ENCODE peak calls at places on chromosomes 5 and 9, in six cellular contexts. R is left colon; G is left kidney; S is hypothalamus; I is activated CD4-positive, alpha-beta T cell treated with anti-CD3 and anti-CD28 coated beads, Interleukin-2, amount 50 U/mL, for 24 hours; E is effector memory CD8-positive, alpha-beta T cell. N is an unnamed sample.

GRCh38 chr5:135587849-135588248 is 9.1 kb upstream of the CXCL14 start:
- DNase-seq in S (no peak), I (no peak), R (no peak), E (no peak), G (no peak), N (no peak)

GRCh38 chr5:179227578-179228311 is 117.5 kb downstream of the ADAMTS2 start:
- DNase-seq in I (no peak), E (no peak), G (peak; percentile 46), S (no peak), R (no peak), N (no peak)

GRCh38 chr5:40447438-40447837 is 232.3 kb upstream of the PTGER4 start:
- DNase-seq in S (no peak), E (no peak), G (no peak), R (no peak), I (no peak), N (peak; percentile 6)

GRCh38 chr5:126868961-126869451 is 92.1 kb downstream of the LMNB1 start:
- DNase-seq in R (no peak), S (no peak), G (peak; percentile 90), I (no peak), E (no peak), N (peak; percentile 41)

GRCh38 chr9:101479337-101480045 is 43.9 kb upstream of the ALDOB start:
- DNase-seq in R (peak; percentile 84), E (no peak), I (no peak), G (peak; percentile 20), S (no peak), N (no peak)

GRCh38 chr5:54619732-54620582 is 102.4 kb downstream of the SNX18 start:
- DNase-seq in E (no peak), G (no peak), R (no peak), I (no peak), S (no peak), N (peak; percentile 38)

GRCh38 chr9:137463194-137463930 is 4.2 kb upstream of the NSMF start:
- DNase-seq in R (no peak), I (no peak), E (no peak), S (no peak), G (no peak), N (no peak)

GRCh38 chr5:159207616-159208507 is 1.5 kb downstream of the RNF145 start:
- DNase-seq in R (peak; percentile 79), I (peak; percentile 52), E (peak; percentile 78), S (peak; percentile 62), G (peak; percentile 93), N (peak; percentile 71)

GRCh38 chr9:16133556-16134227 is 580.8 kb downstream of the CCDC171 start:
- DNase-seq in G (peak; percentile 81), R (peak; percentile 31), S (no peak), I (no peak), E (no peak), N (peak; percentile 56)

GRCh38 chr5:38441730-38442573 is 114.5 kb downstream of the LIFR start:
- DNase-seq in S (peak; percentile 76), E (peak; percentile 76), G (peak; percentile 97), I (peak; percentile 62), R (peak; percentile 74), N (peak; percentile 86)

GRCh38 chr5:180599590-180599914 is 8.3 kb upstream of the SCGB3A1 start:
- DNase-seq in E (no peak), S (no peak), R (no peak), I (no peak), G (no peak), N (no peak)

GRCh38 chr9:93600504-93600903 is 24.1 kb downstream of the PHF2 start:
- DNase-seq in S (no peak), E (no peak), I (no peak), R (peak; percentile 71), G (no peak), N (no peak)

GRCh38 chr5:181054138-181054537 is 14.1 kb downstream of the BTNL9 start:
- DNase-seq in E (no peak), S (no peak), G (no peak), R (no peak), I (no peak), N (no peak)

GRCh38 chr5:62306494-62307363 is 723 bp downstream of the KIF2A start:
- DNase-seq in I (peak; percentile 40), R (peak; percentile 33), E (peak; percentile 55), S (peak; percentile 63), G (peak; percentile 74), N (peak; percentile 43)

GRCh38 chr9:128685636-128686489 is 3.2 kb upstream of the SET start:
- DNase-seq in I (no peak), E (peak; percentile 18), G (peak; percentile 30), S (no peak), R (peak; percentile 57), N (no peak)

GRCh38 chr9:116124472-116125040 is 29.0 kb upstream of the PAPPA start:
- DNase-seq in I (no peak), G (no peak), R (no peak), S (no peak), E (no peak), N (peak; percentile 85)

GRCh38 chr5:134911285-134912215 is 6.6 kb downstream of the PCBD2 start:
- DNase-seq in G (no peak), R (no peak), E (no peak), I (no peak), S (no peak), N (peak; percentile 27)

GRCh38 chr9:120557205-120557604 is 22.8 kb downstream of the CDK5RAP2 start:
- DNase-seq in I (no peak), E (no peak), S (no peak), G (no peak), R (no peak), N (no peak)

GRCh38 chr9:4640027-4640426 is 22.1 kb upstream of the PLPP6 start:
- DNase-seq in G (peak; percentile 63), I (no peak), E (peak; percentile 38), R (no peak), S (no peak), N (no peak)

GRCh38 chr9:127707766-127708165 is 978 bp downstream of the CFAP157 start:
- DNase-seq in R (no peak), E (peak; percentile 61), S (no peak), G (no peak), I (no peak), N (no peak)

GRCh38 chr9:134843740-134844139 is 36.9 kb upstream of the FCN2 start:
- DNase-seq in I (no peak), R (no peak), S (no peak), E (no peak), G (no peak), N (no peak)

GRCh38 chr5:139650031-139650688 is 2.0 kb downstream of the CXXC5 start:
- DNase-seq in S (peak; percentile 29), E (no peak), I (no peak), R (peak; percentile 43), G (peak; percentile 75), N (no peak)

GRCh38 chr5:30918171-30918570 is 275.3 kb upstream of the CDH6 start:
- DNase-seq in G (no peak), E (no peak), S (no peak), I (no peak), R (no peak), N (no peak)

GRCh38 chr5:83927140-83927733 is 206.6 kb upstream of the HAPLN1 start:
- DNase-seq in E (peak; percentile 2), S (peak; percentile 27), I (peak; percentile 6), G (peak; percentile 82), R (peak; percentile 38), N (peak; percentile 58)

GRCh38 chr9:122261469-122261881 is 3.2 kb downstream of the RBM18 start:
- DNase-seq in E (no peak), I (no peak), G (no peak), S (no peak), R (peak; percentile 75), N (peak; percentile 82)

GRCh38 chr5:96655085-96655484 is 7.1 kb upstream of the CAST start:
- DNase-seq in S (no peak), I (no peak), E (no peak), R (no peak), G (no peak), N (no peak)

GRCh38 chr5:10324519-10325370 is 17.0 kb upstream of the CMBL start:
- DNase-seq in G (no peak), S (no peak), R (no peak), E (no peak), I (no peak), N (no peak)

GRCh38 chr9:78213696-78214095 is 22.2 kb upstream of the CEP78 start:
- DNase-seq in S (no peak), G (peak; percentile 45), E (no peak), R (no peak), I (no peak), N (peak; percentile 30)

GRCh38 chr5:149993471-149993870 is 7.0 kb downstream of the TIGD6 start:
- DNase-seq in R (no peak), E (no peak), S (no peak), I (no peak), G (no peak), N (peak; percentile 20)

GRCh38 chr5:126543660-126544059 is 51.4 kb downstream of the ALDH7A1 start:
- DNase-seq in E (no peak), I (no peak), S (no peak), G (no peak), R (no peak), N (no peak)

GRCh38 chr9:133882849-133883248 is 109.3 kb downstream of the VAV2 start:
- DNase-seq in I (no peak), R (no peak), E (no peak), G (no peak), S (no peak), N (no peak)

GRCh38 chr5:130720355-130720754 is 444.7 kb downstream of the HINT1 start:
- DNase-seq in R (no peak), G (peak; percentile 82), S (no peak), I (no peak), E (no peak), N (peak; percentile 5)

GRCh38 chr5:152092580-152092979 is 167.9 kb upstream of the GLRA1 start:
- DNase-seq in S (no peak), G (no peak), R (no peak), E (no peak), I (no peak), N (no peak)

GRCh38 chr9:32991895-32992595 is 9.4 kb downstream of the APTX start:
- DNase-seq in G (no peak), E (no peak), R (no peak), S (no peak), I (no peak), N (no peak)

GRCh38 chr9:115115924-115116323 is 2.0 kb downstream of the TNC start:
- DNase-seq in I (no peak), G (no peak), E (no peak), R (no peak), S (no peak), N (peak; percentile 78)

GRCh38 chr5:150283904-150284303 is 5.7 kb downstream of the CAMK2A start:
- DNase-seq in R (no peak), E (no peak), I (no peak), S (no peak), G (no peak), N (no peak)

GRCh38 chr5:108432024-108432423 is 50.1 kb upstream of the FBXL17 start:
- DNase-seq in E (no peak), G (no peak), I (no peak), S (no peak), R (no peak), N (peak; percentile 37)

GRCh38 chr9:133382507-133383141 is 6.5 kb downstream of the STKLD1 start:
- DNase-seq in G (no peak), S (no peak), E (no peak), R (no peak), I (no peak), N (no peak)

GRCh38 chr9:105339849-105340248 is 95.4 kb downstream of the SLC44A1 start:
- DNase-seq in S (no peak), G (no peak), R (no peak), E (no peak), I (no peak), N (no peak)

GRCh38 chr9:88535226-88535931 is 401 bp downstream of the NXNL2 start:
- DNase-seq in E (no peak), S (no peak), R (no peak), I (no peak), G (peak; percentile 62), N (no peak)